ENCODE peak calls at places on chromosomes 11 and 22, in four cellular contexts. One of them, this sample, is unnamed.
A peak's percentile ranks its signal among the peaks of the same experiment; 100 is the strongest.

GRCh38 chr11:27174026-27174425 is 133.4 kb downstream of the BBOX1 start:
- DNase-seq in heart left ventricle: no peak
- DNase-seq in IMR-90: no peak
- DNase-seq in ovary: no peak
- DNase-seq in this sample: no peak

GRCh38 chr11:23897453-23898289 is 599.2 kb upstream of the LUZP2 start:
- DNase-seq in heart left ventricle: no peak
- DNase-seq in IMR-90: peak; percentile 94
- DNase-seq in ovary: no peak
- DNase-seq in this sample: no peak

GRCh38 chr11:133903056-133903455 is 53.7 kb downstream of the IGSF9B start:
- DNase-seq in heart left ventricle: no peak
- DNase-seq in IMR-90: no peak
- DNase-seq in ovary: no peak
- DNase-seq in this sample: peak; percentile 12

GRCh38 chr11:126059238-126059761 is 3.4 kb downstream of the CDON start:
- DNase-seq in heart left ventricle: no peak
- DNase-seq in IMR-90: no peak
- DNase-seq in ovary: no peak
- DNase-seq in this sample: no peak

GRCh38 chr11:21514298-21514697 is 678.6 kb upstream of the ANO5 start:
- DNase-seq in heart left ventricle: no peak
- DNase-seq in IMR-90: no peak
- DNase-seq in ovary: no peak
- DNase-seq in this sample: no peak

GRCh38 chr11:6911946-6912345 is 8.9 kb upstream of the OR2D3 start:
- DNase-seq in heart left ventricle: no peak
- DNase-seq in IMR-90: peak; percentile 68
- DNase-seq in ovary: no peak
- DNase-seq in this sample: no peak

GRCh38 chr11:130308059-130308458 is 6.7 kb downstream of the ZBTB44 start:
- DNase-seq in heart left ventricle: no peak
- DNase-seq in IMR-90: no peak
- DNase-seq in ovary: no peak
- DNase-seq in this sample: no peak

GRCh38 chr11:67293090-67293489 is 4.0 kb downstream of the ANKRD13D start:
- DNase-seq in heart left ventricle: no peak
- DNase-seq in IMR-90: peak; percentile 65
- DNase-seq in ovary: no peak
- DNase-seq in this sample: no peak

GRCh38 chr22:21857501-21857914 is 9.9 kb downstream of the MAPK1 start:
- DNase-seq in heart left ventricle: no peak
- DNase-seq in IMR-90: peak; percentile 30
- DNase-seq in ovary: no peak
- DNase-seq in this sample: no peak

GRCh38 chr11:43942651-43943356 is 367 bp downstream of the C11orf96 start:
- DNase-seq in heart left ventricle: no peak
- DNase-seq in IMR-90: peak; percentile 33
- DNase-seq in ovary: peak; percentile 71
- DNase-seq in this sample: peak; percentile 60

GRCh38 chr11:72720047-72720446 is 32.2 kb downstream of the ARAP1 start:
- DNase-seq in heart left ventricle: no peak
- DNase-seq in IMR-90: no peak
- DNase-seq in ovary: no peak
- DNase-seq in this sample: no peak

GRCh38 chr11:76654980-76655379 is 15.6 kb downstream of the LRRC32 start:
- DNase-seq in heart left ventricle: no peak
- DNase-seq in IMR-90: no peak
- DNase-seq in ovary: no peak
- DNase-seq in this sample: no peak

GRCh38 chr11:47616726-47617416 is 22.7 kb upstream of the C1QTNF4 start:
- DNase-seq in heart left ventricle: peak; percentile 64
- DNase-seq in IMR-90: peak; percentile 85
- DNase-seq in ovary: peak; percentile 70
- DNase-seq in this sample: no peak

GRCh38 chr11:12989428-12990242 is 19.5 kb upstream of the RASSF10 start:
- DNase-seq in heart left ventricle: no peak
- DNase-seq in IMR-90: no peak
- DNase-seq in ovary: no peak
- DNase-seq in this sample: no peak

GRCh38 chr22:50731811-50732624 is 6.0 kb upstream of the ACR start:
- DNase-seq in heart left ventricle: peak; percentile 35
- DNase-seq in IMR-90: peak; percentile 31
- DNase-seq in ovary: no peak
- DNase-seq in this sample: peak; percentile 63

GRCh38 chr11:33266418-33267215 is 9.4 kb downstream of the HIPK3 start:
- DNase-seq in heart left ventricle: no peak
- DNase-seq in IMR-90: peak; percentile 58
- DNase-seq in ovary: peak; percentile 49
- DNase-seq in this sample: no peak

GRCh38 chr11:61683961-61684869 is 4.0 kb downstream of the DAGLA start:
- DNase-seq in heart left ventricle: no peak
- DNase-seq in IMR-90: peak; percentile 43
- DNase-seq in ovary: no peak
- DNase-seq in this sample: no peak

GRCh38 chr11:74683279-74683871 is 47.9 kb downstream of the CHRDL2 start:
- DNase-seq in heart left ventricle: no peak
- DNase-seq in IMR-90: no peak
- DNase-seq in ovary: peak; percentile 46
- DNase-seq in this sample: peak; percentile 75

GRCh38 chr11:68762481-68762880 is 11.2 kb upstream of the TESMIN start:
- DNase-seq in heart left ventricle: no peak
- DNase-seq in IMR-90: no peak
- DNase-seq in ovary: no peak
- DNase-seq in this sample: no peak

GRCh38 chr11:68761801-68762200 is 10.5 kb upstream of the TESMIN start:
- DNase-seq in heart left ventricle: no peak
- DNase-seq in IMR-90: no peak
- DNase-seq in ovary: no peak
- DNase-seq in this sample: no peak

GRCh38 chr11:68764746-68765145 is 13.4 kb upstream of the TESMIN start:
- DNase-seq in heart left ventricle: no peak
- DNase-seq in IMR-90: no peak
- DNase-seq in ovary: no peak
- DNase-seq in this sample: no peak

GRCh38 chr11:68763181-68763721 is 11.9 kb upstream of the TESMIN start:
- DNase-seq in heart left ventricle: no peak
- DNase-seq in IMR-90: no peak
- DNase-seq in ovary: no peak
- DNase-seq in this sample: no peak

GRCh38 chr11:68763926-68764657 is 12.8 kb upstream of the TESMIN start:
- DNase-seq in heart left ventricle: no peak
- DNase-seq in IMR-90: no peak
- DNase-seq in ovary: no peak
- DNase-seq in this sample: no peak
- TF ChIP-seq CTCF in heart left ventricle: no peak
- TF ChIP-seq CTCF in IMR-90: no peak
- TF ChIP-seq CTCF in ovary: no peak
- TF ChIP-seq CTCF in this sample: no peak

GRCh38 chr11:118635642-118636041 is 28.2 kb downstream of the PHLDB1 start:
- DNase-seq in heart left ventricle: no peak
- DNase-seq in IMR-90: no peak
- DNase-seq in ovary: peak; percentile 56
- DNase-seq in this sample: no peak
- H3K4me3 ChIP-seq in heart left ventricle: no peak overlapping the region
- H3K4me3 ChIP-seq in IMR-90: no peak overlapping the region
- H3K4me3 ChIP-seq in ovary: no peak overlapping the region
- H3K4me3 ChIP-seq in this sample: no peak overlapping the region

DNA sequence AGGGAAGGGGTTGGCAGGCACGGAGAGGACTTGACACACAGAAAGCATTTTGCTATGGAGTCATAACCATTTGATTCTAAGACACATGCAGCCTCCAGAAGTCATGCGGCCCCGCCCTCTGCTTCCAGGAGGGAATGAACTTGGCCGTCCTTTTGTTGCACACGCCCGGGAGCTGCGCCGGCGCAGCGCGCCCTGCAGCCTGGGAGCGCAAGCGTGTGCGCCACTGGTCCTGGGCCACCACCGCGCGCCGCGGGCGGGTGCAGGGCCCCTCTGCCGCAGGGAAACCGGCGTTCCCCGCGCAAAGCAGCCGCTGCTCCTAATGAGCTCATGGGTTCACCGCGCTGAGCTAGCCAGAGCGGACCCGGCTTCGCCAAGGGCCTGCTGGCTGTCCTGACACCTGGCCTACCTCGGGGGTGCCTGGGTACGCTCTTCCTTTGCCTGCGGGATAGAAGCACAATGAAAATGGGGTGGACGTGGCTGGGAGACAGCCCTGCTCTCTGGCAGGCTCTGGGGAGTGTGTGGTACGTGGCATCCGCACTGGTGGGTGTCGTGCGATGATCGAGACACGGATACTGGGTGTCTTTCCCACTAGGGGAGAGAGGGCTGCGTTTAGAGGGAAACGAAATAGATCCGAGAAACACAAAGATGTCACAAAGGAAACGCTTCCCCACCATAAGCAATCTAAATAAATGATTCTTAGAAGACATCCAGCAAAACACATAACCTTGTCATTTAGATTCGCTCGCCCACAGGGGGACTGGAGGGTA is 669 bp downstream of the MICAL3 start:
- DNase-seq in heart left ventricle: peak; percentile 77
- DNase-seq in IMR-90: peak; percentile 85
- DNase-seq in ovary: peak; percentile 76
- DNase-seq in this sample: peak; percentile 82
- H3K27ac ChIP-seq in heart left ventricle: peak overlapping the region; percentile 88
- H3K27ac ChIP-seq in IMR-90: peak overlapping the region; percentile 21
- H3K27ac ChIP-seq in ovary: peak overlapping the region; percentile 73
- H3K27ac ChIP-seq in this sample: peak overlapping the region; percentile 95

GRCh38 chr11:2885017-2885675 is 429 bp downstream of the CDKN1C start:
- DNase-seq in heart left ventricle: peak; percentile 69
- DNase-seq in IMR-90: peak; percentile 36
- DNase-seq in ovary: peak; percentile 71
- DNase-seq in this sample: no peak
- TF ChIP-seq CTCF in heart left ventricle: peak; percentile 44
- TF ChIP-seq CTCF in IMR-90: peak; percentile 50
- TF ChIP-seq CTCF in ovary: no peak
- TF ChIP-seq CTCF in this sample: peak; percentile 35

GRCh38 chr11:66101055-66101454 is 31.0 kb downstream of the PACS1 start:
- DNase-seq in heart left ventricle: no peak
- DNase-seq in IMR-90: no peak
- DNase-seq in ovary: no peak
- DNase-seq in this sample: no peak
- H3K4me3 ChIP-seq in heart left ventricle: peak overlapping the region; percentile 39
- H3K4me3 ChIP-seq in IMR-90: no peak overlapping the region
- H3K4me3 ChIP-seq in ovary: no peak overlapping the region
- H3K4me3 ChIP-seq in this sample: no peak overlapping the region